ENCODE peak calls at places on chromosomes 7 and 10, in ten cellular contexts. H is SJSA1, L is ovary, U is GM12865, B is K562, S is brain microvascular endothelial cell, T is HepG2, I is uterus, V is astrocyte of the spinal cord, J is psoas muscle. E is an unnamed sample.

GRCh38 chr10:115985696-115986095 is 287.3 kb downstream of the GFRA1 start:
- DNase-seq in J (no peak), S (no peak), I (no peak), B (no peak), H (no peak), U (no peak), V (peak; percentile 1), T (no peak), L (no peak), E (no peak)

GRCh38 chr7:123528265-123528664 is 6.1 kb downstream of the IQUB start:
- DNase-seq in I (no peak), U (no peak), S (no peak), J (no peak), H (no peak), B (peak; percentile 28), T (no peak), L (no peak), V (no peak), E (no peak)

GRCh38 chr10:5903563-5903962 is 13.5 kb downstream of the FBH1 start:
- DNase-seq in U (no peak), L (no peak), H (no peak), S (no peak), I (no peak), J (no peak), V (no peak), B (no peak), T (no peak), E (no peak)

GRCh38 chr10:119769886-119770285 is 44.0 kb downstream of the INPP5F start:
- DNase-seq in S (peak; percentile 19), L (no peak), J (no peak), T (no peak), H (peak; percentile 61), I (no peak), B (no peak), U (no peak), V (peak; percentile 55), E (no peak)

GRCh38 chr10:101710064-101710695 is 15.2 kb upstream of the FBXW4 start:
- DNase-seq in J (no peak), S (no peak), T (no peak), H (no peak), B (no peak), U (no peak), V (peak; percentile 20), L (no peak), I (no peak), E (no peak)

GRCh38 chr7:30859202-30859939 is 52.3 kb upstream of the AQP1 start:
- DNase-seq in I (no peak), L (no peak), T (no peak), B (no peak), V (no peak), S (no peak), H (no peak), J (no peak), U (no peak), E (no peak)

GRCh38 chr7:38373155-38373554 is 99.7 kb upstream of the TARP start:
- DNase-seq in I (no peak), H (no peak), S (no peak), T (no peak), U (no peak), V (no peak), L (no peak), J (peak; percentile 40), B (no peak), E (no peak)

GRCh38 chr10:89171263-89171872 is 35.7 kb downstream of the CH25H start:
- DNase-seq in U (no peak), L (no peak), I (no peak), H (no peak), V (no peak), S (no peak), T (no peak), B (no peak), J (no peak), E (no peak)

GRCh38 chr10:722281-723060 is 33.0 kb upstream of the DIP2C start:
- DNase-seq in L (no peak), V (no peak), B (no peak), S (no peak), U (no peak), I (no peak), T (no peak), H (no peak), J (no peak), E (no peak)

GRCh38 chr7:78179211-78179610 is 380.6 kb downstream of the PHTF2 start:
- DNase-seq in B (no peak), H (no peak), U (no peak), V (no peak), I (no peak), L (no peak), J (no peak), S (no peak), T (no peak), E (no peak)

GRCh38 chr7:519429-519973 is at the start of gene PDGFA:
- DNase-seq in L (peak; percentile 64), B (peak; percentile 64), I (no peak), V (no peak), J (peak; percentile 64), S (no peak), U (no peak), T (no peak), H (no peak), E (peak; percentile 85)

GRCh38 chr10:16941865-16942264 is 124.6 kb upstream of the RSU1 start:
- DNase-seq in B (no peak), S (no peak), J (no peak), U (no peak), H (no peak), L (no peak), I (no peak), V (peak; percentile 15), T (no peak), E (no peak)

GRCh38 chr7:47378728-47379395 is 203.0 kb downstream of the TNS3 start:
- DNase-seq in U (no peak), V (no peak), H (no peak), B (no peak), T (no peak), L (no peak), J (peak; percentile 39), S (no peak), I (no peak), E (no peak)

GRCh38 chr7:1457949-1458675 is 1.2 kb downstream of the MICALL2 start:
- DNase-seq in V (no peak), U (no peak), I (no peak), S (no peak), T (peak; percentile 59), L (no peak), J (no peak), H (no peak), B (peak; percentile 17), E (no peak)

DNA sequence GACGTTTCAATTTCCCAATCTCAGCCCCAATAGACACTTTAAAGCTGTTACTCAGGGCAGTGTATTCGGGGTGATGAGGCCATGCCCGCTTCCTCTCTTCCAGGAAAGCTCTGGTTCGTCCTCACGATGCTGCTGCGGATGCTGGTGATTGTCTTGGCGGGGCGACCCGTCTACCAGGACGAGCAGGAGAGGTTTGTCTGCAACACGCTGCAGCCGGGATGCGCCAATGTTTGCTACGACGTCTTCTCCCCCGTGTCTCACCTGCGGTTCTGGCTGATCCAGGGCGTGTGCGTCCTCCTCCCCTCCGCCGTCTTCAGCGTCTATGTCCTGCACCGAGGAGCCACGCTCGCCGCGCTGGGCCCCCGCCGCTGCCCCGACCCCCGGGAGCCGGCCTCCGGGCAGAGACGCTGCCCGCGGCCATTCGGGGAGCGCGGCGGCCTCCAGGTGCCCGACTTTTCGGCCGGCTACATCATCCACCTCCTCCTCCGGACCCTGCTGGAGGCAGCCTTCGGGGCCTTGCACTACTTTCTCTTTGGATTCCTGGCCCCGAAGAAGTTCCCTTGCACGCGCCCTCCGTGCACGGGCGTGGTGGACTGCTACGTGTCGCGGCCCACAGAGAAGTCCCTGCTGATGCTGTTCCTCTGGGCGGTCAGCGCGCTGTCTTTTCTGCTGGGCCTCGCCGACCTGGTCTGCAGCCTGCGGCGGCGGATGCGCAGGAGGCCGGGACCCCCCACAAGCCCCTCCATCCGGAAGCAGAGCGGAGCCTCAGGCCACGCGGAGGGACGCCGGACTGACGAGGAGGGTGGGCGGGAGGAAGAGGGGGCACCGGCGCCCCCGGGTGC is 2.6 kb downstream of the GJD4 start:
- DNase-seq in J (peak; percentile 15), S (no peak), H (no peak), T (no peak), U (no peak), L (peak; percentile 36), V (peak; percentile 15), B (no peak), I (no peak), E (no peak)
- H3K4me3 ChIP-seq in J (peak overlapping the region; percentile 63), S (peak overlapping the region; percentile 52), H (no peak overlapping the region), T (no peak overlapping the region), U (no peak overlapping the region), L (peak overlapping the region; percentile 23), V (peak overlapping the region; percentile 39), B (no peak overlapping the region), I (peak overlapping the region; percentile 36), E (no peak overlapping the region)

GRCh38 chr10:29412452-29413004 is 123.7 kb downstream of the LYZL1 start:
- DNase-seq in U (no peak), I (no peak), J (no peak), L (no peak), V (no peak), S (no peak), T (peak; percentile 85), B (no peak), H (no peak), E (no peak)
- H3K4me3 ChIP-seq in U (no peak overlapping the region), I (no peak overlapping the region), J (no peak overlapping the region), L (no peak overlapping the region), V (no peak overlapping the region), S (no peak overlapping the region), T (peak overlapping the region; percentile 17), B (no peak overlapping the region), H (no peak overlapping the region), E (no peak overlapping the region)

DNA sequence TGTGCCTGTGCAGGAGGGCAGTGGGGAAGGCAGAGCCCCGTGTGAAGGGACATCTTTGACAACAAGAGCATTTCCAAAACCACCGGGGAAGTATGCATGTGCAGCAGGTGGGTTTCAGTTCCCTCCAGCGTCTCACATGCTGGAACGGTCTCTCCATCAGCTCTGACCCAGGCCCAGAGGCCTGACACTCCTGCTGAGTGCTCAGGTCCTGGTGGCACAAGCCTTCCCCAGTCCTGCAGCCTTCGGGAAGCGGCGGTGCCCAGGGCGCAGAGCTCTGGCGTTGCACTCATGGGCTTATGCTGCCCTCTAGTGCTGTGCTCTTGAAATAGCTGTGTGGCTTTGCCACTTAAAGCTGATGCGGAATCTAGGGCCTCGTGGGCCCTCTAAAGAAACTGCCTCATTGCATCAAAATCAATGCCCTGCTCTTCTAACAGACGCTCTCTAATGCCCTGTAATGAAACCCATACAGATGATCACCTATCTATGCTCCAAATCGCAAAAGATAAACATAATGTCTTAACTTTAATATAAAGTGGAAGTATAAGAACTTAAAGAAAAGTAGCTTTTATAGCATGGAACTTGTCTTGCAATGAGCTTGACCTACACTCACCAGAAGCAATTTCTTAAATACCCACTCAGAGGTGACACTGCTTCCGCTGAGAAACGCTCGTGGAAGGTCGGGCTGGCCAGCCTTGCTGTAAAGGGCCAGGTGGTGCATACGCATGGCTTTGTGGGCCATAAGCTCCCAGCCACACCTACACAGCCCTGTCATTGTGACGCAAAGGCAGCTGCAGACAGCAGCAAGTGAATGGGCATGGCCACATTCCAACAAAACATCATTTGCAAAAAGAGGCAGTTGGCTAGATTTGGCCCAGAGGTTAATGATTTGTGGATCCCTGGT is 38.6 kb downstream of the CLRN3 start:
- DNase-seq in J (peak; percentile 49), V (peak; percentile 52), U (peak; percentile 71), I (no peak), T (peak; percentile 27), H (peak; percentile 46), L (peak; percentile 76), S (peak; percentile 38), B (peak; percentile 55), E (peak; percentile 80)
- H3K4me3 ChIP-seq in J (no peak overlapping the region), V (no peak overlapping the region), U (no peak overlapping the region), I (no peak overlapping the region), T (no peak overlapping the region), H (no peak overlapping the region), L (no peak overlapping the region), S (no peak overlapping the region), B (no peak overlapping the region), E (no peak overlapping the region)

GRCh38 chr7:80654887-80655340 is 16.5 kb downstream of the CD36 start:
- DNase-seq in H (no peak), S (no peak), I (no peak), T (peak; percentile 49), B (no peak), V (no peak), L (no peak), J (no peak), U (no peak), E (no peak)
- H3K4me3 ChIP-seq in H (no peak overlapping the region), S (no peak overlapping the region), I (no peak overlapping the region), T (no peak overlapping the region), B (no peak overlapping the region), V (no peak overlapping the region), L (no peak overlapping the region), J (no peak overlapping the region), U (no peak overlapping the region), E (no peak overlapping the region)